ENCODE peak calls at places on chromosomes 5 and 9, in six cellular contexts. Y, X, O, J, E and G are unnamed samples.

GRCh38 chr9:133592731-133593409 is 16.3 kb downstream of the FAM163B start:
- DNase-seq in Y (no peak), X (no peak), O (no peak), J (no peak), E (peak; percentile 29), G (peak; percentile 49)

GRCh38 chr9:85508616-85509015 is 233.1 kb downstream of the AGTPBP1 start:
- DNase-seq in Y (no peak), X (no peak), O (no peak), J (peak; percentile 3), E (peak; percentile 17), G (peak; percentile 20)

GRCh38 chr9:92247296-92247695 is 46.2 kb downstream of the IARS1 start:
- DNase-seq in Y (no peak), X (no peak), O (peak; percentile 63), J (no peak), E (peak; percentile 66), G (peak; percentile 99)

GRCh38 chr9:131436865-131437271 is 43.0 kb downstream of the PRRC2B start:
- DNase-seq in Y (no peak), X (no peak), O (no peak), J (no peak), E (no peak), G (no peak)

GRCh38 chr9:111966851-111967250 is 70.2 kb downstream of the UGCG start:
- DNase-seq in Y (no peak), X (no peak), O (no peak), J (peak; percentile 59), E (peak; percentile 67), G (no peak)

GRCh38 chr9:15244001-15244441 is 63.0 kb downstream of the TTC39B start:
- DNase-seq in Y (no peak), X (no peak), O (peak; percentile 71), J (no peak), E (peak; percentile 50), G (peak; percentile 77)

GRCh38 chr5:68356216-68356615 is 140.7 kb downstream of the PIK3R1 start:
- DNase-seq in Y (no peak), X (no peak), O (no peak), J (no peak), E (no peak), G (no peak)

GRCh38 chr5:111548992-111549649 is 36.8 kb upstream of the STARD4 start:
- DNase-seq in Y (no peak), X (no peak), O (no peak), J (peak; percentile 18), E (no peak), G (no peak)

GRCh38 chr5:32092938-32093812 is 80.9 kb downstream of the GOLPH3 start:
- DNase-seq in Y (peak; percentile 60), X (peak; percentile 61), O (peak; percentile 79), J (peak; percentile 89), E (peak; percentile 84), G (peak; percentile 89)

GRCh38 chr5:5297432-5298067 is 124.9 kb upstream of the ICE1 start:
- DNase-seq in Y (no peak), X (no peak), O (no peak), J (no peak), E (no peak), G (no peak)

GRCh38 chr5:79689541-79690466 is at the start of gene CMYA5:
- DNase-seq in Y (no peak), X (no peak), O (no peak), J (no peak), E (peak; percentile 24), G (peak; percentile 31)

GRCh38 chr5:113270081-113270480 is 164.7 kb downstream of the TSSK1B start:
- DNase-seq in Y (no peak), X (no peak), O (no peak), J (no peak), E (no peak), G (no peak)
- H3K4me3 ChIP-seq in Y (no peak overlapping the region), X (no peak overlapping the region), O (no peak overlapping the region), J (no peak overlapping the region), E (no peak overlapping the region), G (no peak overlapping the region)

DNA sequence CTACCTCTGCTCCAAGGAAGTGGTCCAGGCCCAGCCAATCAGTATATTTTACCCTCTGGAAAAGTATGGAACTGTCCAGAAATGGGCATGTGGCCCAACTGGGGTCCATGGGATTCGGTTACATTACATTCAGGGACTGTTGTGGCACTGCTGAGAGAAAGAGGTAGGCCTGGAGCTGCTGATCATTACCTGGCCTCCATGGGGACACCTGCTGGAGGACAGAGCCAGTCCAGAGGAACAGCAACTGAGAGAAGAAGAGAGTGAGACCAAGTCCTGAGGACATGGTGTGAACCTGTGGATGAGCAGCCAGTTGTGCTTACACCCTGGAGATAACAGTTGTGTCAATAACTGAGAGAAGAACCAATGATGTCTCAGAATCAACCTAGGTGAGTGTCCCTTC is 48.2 kb downstream of the HMHB1 start:
- DNase-seq in Y (no peak), X (no peak), O (no peak), J (no peak), E (no peak), G (no peak)
- TF ChIP-seq CTCF in Y (no peak), X (no peak), O (no peak), J (no peak), E (no peak), G (peak; percentile 14)

GRCh38 chr5:150146235-150146634 is 9.4 kb downstream of the PDGFRB start:
- DNase-seq in Y (no peak), X (no peak), O (no peak), J (no peak), E (no peak), G (no peak)

GRCh38 chr5:150148408-150148927 is 7.2 kb downstream of the PDGFRB start:
- DNase-seq in Y (no peak), X (no peak), O (no peak), J (no peak), E (peak; percentile 64), G (no peak)

GRCh38 chr5:150149618-150150017 is 6.0 kb downstream of the PDGFRB start:
- DNase-seq in Y (no peak), X (no peak), O (no peak), J (no peak), E (no peak), G (no peak)

GRCh38 chr5:150146862-150147579 is 8.6 kb downstream of the PDGFRB start:
- DNase-seq in Y (no peak), X (no peak), O (no peak), J (no peak), E (no peak), G (no peak)

DNA sequence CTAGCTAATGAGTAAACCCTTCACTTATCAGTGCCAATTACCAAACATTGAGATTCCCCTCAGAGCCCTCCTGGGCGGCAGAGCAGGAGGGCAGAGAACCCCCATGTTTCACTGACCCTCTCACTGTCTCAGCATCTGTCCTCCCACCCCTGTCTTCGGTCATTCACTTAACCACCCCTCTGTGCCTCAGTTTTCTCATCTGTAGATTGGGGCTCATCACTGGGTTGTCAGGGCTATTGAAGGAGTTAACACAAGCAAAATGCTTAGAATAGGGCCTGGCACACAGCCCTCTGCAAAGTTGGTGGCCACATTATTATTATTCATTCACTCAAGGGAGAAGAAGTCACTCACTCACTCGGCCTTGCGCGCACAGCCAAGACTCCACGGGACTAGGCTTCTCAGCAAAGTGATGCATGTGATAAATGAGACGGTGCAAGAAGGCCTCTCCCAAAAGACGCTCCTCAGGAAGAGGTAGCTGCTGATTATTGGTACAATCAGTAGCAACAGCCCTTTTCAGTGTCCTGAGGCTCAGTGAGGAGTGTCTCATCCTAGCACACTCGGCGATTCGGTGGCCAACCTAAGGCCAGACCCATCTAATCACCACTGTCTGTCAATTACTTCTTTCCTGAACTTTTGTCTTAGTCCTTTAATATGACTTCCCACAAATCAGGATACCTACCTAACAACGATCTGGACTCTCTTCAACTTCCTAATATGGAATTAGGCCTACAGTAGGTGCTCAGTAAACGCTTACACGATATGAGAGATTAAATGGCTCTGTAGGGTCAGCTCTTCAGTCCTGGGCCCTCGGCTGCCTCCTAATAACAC is 7.9 kb downstream of the PDGFRB start:
- DNase-seq in Y (no peak), X (no peak), O (no peak), J (no peak), E (no peak), G (no peak)
- H3K4me3 ChIP-seq in Y (no peak overlapping the region), X (no peak overlapping the region), O (no peak overlapping the region), J (no peak overlapping the region), E (no peak overlapping the region), G (no peak overlapping the region)

GRCh38 chr5:148776261-148776660 is 50.1 kb upstream of the ADRB2 start:
- DNase-seq in Y (no peak), X (no peak), O (no peak), J (no peak), E (no peak), G (no peak)

GRCh38 chr5:148776780-148777179 is 49.6 kb upstream of the ADRB2 start:
- DNase-seq in Y (peak; percentile 15), X (no peak), O (peak; percentile 85), J (no peak), E (peak; percentile 51), G (peak; percentile 13)

GRCh38 chr5:148781771-148782170 is 44.6 kb upstream of the ADRB2 start:
- DNase-seq in Y (no peak), X (no peak), O (no peak), J (no peak), E (no peak), G (no peak)

GRCh38 chr5:148778891-148779290 is 47.5 kb upstream of the ADRB2 start:
- DNase-seq in Y (no peak), X (no peak), O (no peak), J (no peak), E (no peak), G (no peak)

DNA sequence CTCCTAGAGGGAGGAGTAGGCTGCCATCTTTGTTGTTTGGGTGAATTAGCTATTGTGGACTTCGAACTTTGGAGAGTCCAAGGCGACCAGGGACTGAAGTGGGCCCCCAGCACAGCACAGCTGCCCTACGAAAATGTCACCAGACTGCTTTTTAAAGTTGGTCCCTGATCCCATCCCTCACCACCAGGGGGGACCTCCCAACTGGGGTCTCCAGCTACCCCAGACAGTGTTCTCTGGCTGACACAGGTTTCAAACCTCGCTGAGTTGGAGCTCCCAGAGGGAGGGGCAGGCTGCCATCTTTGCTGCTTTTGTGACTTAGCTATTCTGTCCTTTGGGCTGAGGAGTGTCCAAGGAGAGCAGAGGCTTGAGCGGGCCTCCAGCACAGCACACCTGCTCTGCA is 45.7 kb upstream of the ADRB2 start:
- DNase-seq in Y (no peak), X (no peak), O (no peak), J (peak; percentile 20), E (no peak), G (no peak)
- TF ChIP-seq CTCF in Y (no peak), X (no peak), O (no peak), J (peak; percentile 35), E (no peak), G (no peak)

GRCh38 chr5:59125961-59126360 is 543.1 kb downstream of the RAB3C start:
- DNase-seq in Y (no peak), X (no peak), O (peak; percentile 13), J (no peak), E (no peak), G (peak; percentile 26)
- H3K4me3 ChIP-seq in Y (no peak overlapping the region), X (no peak overlapping the region), O (no peak overlapping the region), J (no peak overlapping the region), E (no peak overlapping the region), G (no peak overlapping the region)

GRCh38 chr5:1208743-1209551 is 7.6 kb downstream of the SLC6A19 start:
- DNase-seq in Y (no peak), X (no peak), O (no peak), J (no peak), E (peak; percentile 10), G (peak; percentile 28)
- TF ChIP-seq CTCF in Y (peak; percentile 9), X (peak; percentile 93), O (peak; percentile 51), J (peak; percentile 62), E (peak; percentile 40), G (peak; percentile 59)